ENCODE peak calls at places on chromosomes 3 and 15, in ten cellular contexts. One of them, this sample, is unnamed. For H3K4me1 and H3K9me3, the result is how much of the 10 kb centered on the place peaks cover.

GRCh38 chr15:32869814-32870213 is 152.0 kb downstream of the GREM1 start:
- DNase-seq in body of pancreas: no peak
- DNase-seq in fibroblast of lung: no peak
- DNase-seq in keratinocyte: no peak
- DNase-seq in esophagus squamous epithelium: no peak
- DNase-seq in Peyer's patch: no peak
- DNase-seq in tibial nerve: no peak
- DNase-seq in HepG2: no peak
- DNase-seq in H9: no peak
- DNase-seq in A549: no peak
- DNase-seq in this sample: no peak

GRCh38 chr15:98703291-98703690 is 55.0 kb downstream of the IGF1R start:
- DNase-seq in A549: no peak
- DNase-seq in fibroblast of lung: no peak
- DNase-seq in esophagus squamous epithelium: no peak
- DNase-seq in tibial nerve: no peak
- DNase-seq in body of pancreas: no peak
- DNase-seq in keratinocyte: no peak
- DNase-seq in HepG2: no peak
- DNase-seq in Peyer's patch: no peak
- DNase-seq in H9: no peak
- DNase-seq in this sample: no peak

GRCh38 chr15:90558182-90558581 is 28.5 kb downstream of the CRTC3 start:
- DNase-seq in Peyer's patch: peak
- DNase-seq in A549: no peak
- DNase-seq in fibroblast of lung: peak
- DNase-seq in esophagus squamous epithelium: no peak
- DNase-seq in body of pancreas: peak
- DNase-seq in H9: no peak
- DNase-seq in tibial nerve: peak
- DNase-seq in keratinocyte: no peak
- DNase-seq in HepG2: peak
- DNase-seq in this sample: peak

GRCh38 chr3:39752019-39752637 is 57.3 kb upstream of the MYRIP start:
- DNase-seq in fibroblast of lung: no peak
- DNase-seq in tibial nerve: no peak
- DNase-seq in A549: no peak
- DNase-seq in H9: no peak
- DNase-seq in HepG2: no peak
- DNase-seq in body of pancreas: peak
- DNase-seq in keratinocyte: no peak
- DNase-seq in esophagus squamous epithelium: no peak
- DNase-seq in Peyer's patch: no peak
- DNase-seq in this sample: peak

GRCh38 chr15:60062826-60063225 is 58.7 kb downstream of the FOXB1 start:
- DNase-seq in fibroblast of lung: peak
- DNase-seq in esophagus squamous epithelium: no peak
- DNase-seq in H9: no peak
- DNase-seq in A549: no peak
- DNase-seq in keratinocyte: no peak
- DNase-seq in tibial nerve: no peak
- DNase-seq in Peyer's patch: no peak
- DNase-seq in HepG2: no peak
- DNase-seq in body of pancreas: no peak
- DNase-seq in this sample: no peak

GRCh38 chr3:11522953-11523792 is 120.5 kb downstream of the VGLL4 start:
- DNase-seq in fibroblast of lung: no peak
- DNase-seq in Peyer's patch: no peak
- DNase-seq in tibial nerve: no peak
- DNase-seq in A549: no peak
- DNase-seq in H9: no peak
- DNase-seq in keratinocyte: no peak
- DNase-seq in body of pancreas: no peak
- DNase-seq in esophagus squamous epithelium: no peak
- DNase-seq in HepG2: no peak
- DNase-seq in this sample: no peak

GRCh38 chr15:90138071-90138833 is 36.0 kb upstream of the IDH2 start:
- DNase-seq in keratinocyte: no peak
- DNase-seq in body of pancreas: no peak
- DNase-seq in HepG2: no peak
- DNase-seq in tibial nerve: no peak
- DNase-seq in esophagus squamous epithelium: no peak
- DNase-seq in A549: no peak
- DNase-seq in H9: no peak
- DNase-seq in fibroblast of lung: no peak
- DNase-seq in Peyer's patch: no peak
- DNase-seq in this sample: no peak

GRCh38 chr15:36925671-36926421 is 174.5 kb downstream of the MEIS2 start:
- DNase-seq in tibial nerve: no peak
- DNase-seq in keratinocyte: no peak
- DNase-seq in Peyer's patch: no peak
- DNase-seq in fibroblast of lung: no peak
- DNase-seq in esophagus squamous epithelium: no peak
- DNase-seq in HepG2: no peak
- DNase-seq in H9: no peak
- DNase-seq in A549: no peak
- DNase-seq in body of pancreas: no peak
- DNase-seq in this sample: peak

GRCh38 chr3:86921981-86922680 is 68.8 kb downstream of the VGLL3 start:
- DNase-seq in esophagus squamous epithelium: no peak
- DNase-seq in H9: no peak
- DNase-seq in Peyer's patch: no peak
- DNase-seq in body of pancreas: no peak
- DNase-seq in keratinocyte: no peak
- DNase-seq in A549: no peak
- DNase-seq in tibial nerve: no peak
- DNase-seq in HepG2: no peak
- DNase-seq in fibroblast of lung: peak
- DNase-seq in this sample: no peak

GRCh38 chr15:66650433-66650832 is 51.6 kb upstream of the SMAD6 start:
- DNase-seq in body of pancreas: peak
- DNase-seq in H9: no peak
- DNase-seq in fibroblast of lung: peak
- DNase-seq in Peyer's patch: no peak
- DNase-seq in HepG2: peak
- DNase-seq in esophagus squamous epithelium: no peak
- DNase-seq in tibial nerve: peak
- DNase-seq in A549: no peak
- DNase-seq in keratinocyte: no peak
- DNase-seq in this sample: no peak

GRCh38 chr3:176376531-176376930 is 820.8 kb downstream of the TBL1XR1 start:
- DNase-seq in esophagus squamous epithelium: no peak
- DNase-seq in keratinocyte: no peak
- DNase-seq in body of pancreas: no peak
- DNase-seq in A549: no peak
- DNase-seq in Peyer's patch: no peak
- DNase-seq in fibroblast of lung: no peak
- DNase-seq in HepG2: no peak
- DNase-seq in H9: no peak
- DNase-seq in tibial nerve: no peak
- DNase-seq in this sample: no peak

GRCh38 chr15:91099616-91100560 is at the start of gene SV2B:
- DNase-seq in H9: peak
- DNase-seq in fibroblast of lung: peak
- DNase-seq in tibial nerve: peak
- DNase-seq in body of pancreas: peak
- DNase-seq in keratinocyte: no peak
- DNase-seq in esophagus squamous epithelium: no peak
- DNase-seq in A549: no peak
- DNase-seq in HepG2: no peak
- DNase-seq in Peyer's patch: no peak
- DNase-seq in this sample: peak

GRCh38 chr3:30135190-30135589 is 471.2 kb upstream of the TGFBR2 start:
- DNase-seq in A549: peak
- DNase-seq in tibial nerve: no peak
- DNase-seq in esophagus squamous epithelium: no peak
- DNase-seq in HepG2: no peak
- DNase-seq in Peyer's patch: no peak
- DNase-seq in H9: no peak
- DNase-seq in keratinocyte: no peak
- DNase-seq in fibroblast of lung: no peak
- DNase-seq in body of pancreas: no peak
- DNase-seq in this sample: no peak
- TF ChIP-seq CTCF in A549: peak
- TF ChIP-seq CTCF in tibial nerve: no peak
- TF ChIP-seq CTCF in esophagus squamous epithelium: no peak
- TF ChIP-seq CTCF in HepG2: peak
- TF ChIP-seq CTCF in Peyer's patch: no peak
- TF ChIP-seq CTCF in H9: peak
- TF ChIP-seq CTCF in keratinocyte: no peak
- TF ChIP-seq CTCF in fibroblast of lung: no peak
- TF ChIP-seq CTCF in body of pancreas: no peak
- TF ChIP-seq CTCF in this sample: no peak

GRCh38 chr3:60027335-60027734 is 977.5 kb upstream of the CFAP20DC start:
- DNase-seq in keratinocyte: no peak
- DNase-seq in body of pancreas: no peak
- DNase-seq in fibroblast of lung: no peak
- DNase-seq in tibial nerve: no peak
- DNase-seq in HepG2: no peak
- DNase-seq in A549: no peak
- DNase-seq in Peyer's patch: no peak
- DNase-seq in esophagus squamous epithelium: no peak
- DNase-seq in H9: no peak
- DNase-seq in this sample: no peak
- H3K4me1 ChIP-seq in keratinocyte: under half
- H3K4me1 ChIP-seq in body of pancreas: under half
- H3K4me1 ChIP-seq in fibroblast of lung: under half
- H3K4me1 ChIP-seq in tibial nerve: under half
- H3K4me1 ChIP-seq in HepG2: under half
- H3K4me1 ChIP-seq in A549: under half
- H3K4me1 ChIP-seq in Peyer's patch: under half
- H3K4me1 ChIP-seq in esophagus squamous epithelium: under half
- H3K4me1 ChIP-seq in H9: under half
- H3K4me1 ChIP-seq in this sample: under half

DNA sequence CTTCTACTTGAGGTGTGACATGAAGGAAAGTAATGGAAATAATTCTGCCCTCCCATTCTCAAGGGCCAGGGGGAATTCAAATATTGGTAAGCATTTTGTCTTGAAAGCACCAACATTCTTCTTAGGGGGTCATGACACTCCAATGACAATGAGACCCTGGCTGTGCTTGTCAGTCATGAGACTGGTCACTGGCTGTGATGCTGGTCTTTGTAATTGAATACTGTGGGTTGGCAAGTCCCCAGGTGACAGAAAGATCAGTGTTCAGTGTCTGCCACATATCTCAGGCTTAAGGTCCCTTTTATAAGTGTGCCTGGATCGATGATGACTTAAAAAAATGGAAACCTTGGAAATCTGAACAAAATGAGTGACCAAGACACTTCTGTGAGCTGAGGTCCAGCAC is 151.4 kb downstream of the SNRPN start:
- DNase-seq in keratinocyte: no peak
- DNase-seq in A549: no peak
- DNase-seq in Peyer's patch: no peak
- DNase-seq in H9: no peak
- DNase-seq in esophagus squamous epithelium: no peak
- DNase-seq in body of pancreas: no peak
- DNase-seq in HepG2: no peak
- DNase-seq in tibial nerve: no peak
- DNase-seq in fibroblast of lung: no peak
- DNase-seq in this sample: no peak
- H3K9me3 ChIP-seq in keratinocyte: under half
- H3K9me3 ChIP-seq in A549: under half
- H3K9me3 ChIP-seq in Peyer's patch: under half
- H3K9me3 ChIP-seq in H9: under half
- H3K9me3 ChIP-seq in esophagus squamous epithelium: half or more
- H3K9me3 ChIP-seq in body of pancreas: under half
- H3K9me3 ChIP-seq in HepG2: half or more
- H3K9me3 ChIP-seq in tibial nerve: under half
- H3K9me3 ChIP-seq in fibroblast of lung: under half
- H3K9me3 ChIP-seq in this sample: under half

GRCh38 chr3:52847241-52847640 is 12.4 kb upstream of the MUSTN1 start:
- DNase-seq in tibial nerve: no peak
- DNase-seq in esophagus squamous epithelium: no peak
- DNase-seq in body of pancreas: no peak
- DNase-seq in H9: no peak
- DNase-seq in Peyer's patch: peak
- DNase-seq in A549: no peak
- DNase-seq in keratinocyte: no peak
- DNase-seq in fibroblast of lung: no peak
- DNase-seq in HepG2: no peak
- DNase-seq in this sample: no peak

GRCh38 chr3:52845157-52845556 is 10.3 kb upstream of the MUSTN1 start:
- DNase-seq in HepG2: peak
- DNase-seq in Peyer's patch: no peak
- DNase-seq in tibial nerve: peak
- DNase-seq in esophagus squamous epithelium: no peak
- DNase-seq in A549: no peak
- DNase-seq in H9: no peak
- DNase-seq in keratinocyte: no peak
- DNase-seq in fibroblast of lung: peak
- DNase-seq in body of pancreas: peak
- DNase-seq in this sample: no peak

GRCh38 chr3:52846427-52846983 is 11.7 kb upstream of the MUSTN1 start:
- DNase-seq in body of pancreas: no peak
- DNase-seq in HepG2: no peak
- DNase-seq in keratinocyte: no peak
- DNase-seq in tibial nerve: no peak
- DNase-seq in A549: no peak
- DNase-seq in fibroblast of lung: no peak
- DNase-seq in Peyer's patch: no peak
- DNase-seq in H9: no peak
- DNase-seq in esophagus squamous epithelium: no peak
- DNase-seq in this sample: no peak

GRCh38 chr3:52844290-52844985 is 9.6 kb upstream of the MUSTN1 start:
- DNase-seq in body of pancreas: no peak
- DNase-seq in A549: no peak
- DNase-seq in keratinocyte: no peak
- DNase-seq in Peyer's patch: peak
- DNase-seq in fibroblast of lung: no peak
- DNase-seq in esophagus squamous epithelium: no peak
- DNase-seq in tibial nerve: no peak
- DNase-seq in H9: no peak
- DNase-seq in HepG2: peak
- DNase-seq in this sample: no peak

DNA sequence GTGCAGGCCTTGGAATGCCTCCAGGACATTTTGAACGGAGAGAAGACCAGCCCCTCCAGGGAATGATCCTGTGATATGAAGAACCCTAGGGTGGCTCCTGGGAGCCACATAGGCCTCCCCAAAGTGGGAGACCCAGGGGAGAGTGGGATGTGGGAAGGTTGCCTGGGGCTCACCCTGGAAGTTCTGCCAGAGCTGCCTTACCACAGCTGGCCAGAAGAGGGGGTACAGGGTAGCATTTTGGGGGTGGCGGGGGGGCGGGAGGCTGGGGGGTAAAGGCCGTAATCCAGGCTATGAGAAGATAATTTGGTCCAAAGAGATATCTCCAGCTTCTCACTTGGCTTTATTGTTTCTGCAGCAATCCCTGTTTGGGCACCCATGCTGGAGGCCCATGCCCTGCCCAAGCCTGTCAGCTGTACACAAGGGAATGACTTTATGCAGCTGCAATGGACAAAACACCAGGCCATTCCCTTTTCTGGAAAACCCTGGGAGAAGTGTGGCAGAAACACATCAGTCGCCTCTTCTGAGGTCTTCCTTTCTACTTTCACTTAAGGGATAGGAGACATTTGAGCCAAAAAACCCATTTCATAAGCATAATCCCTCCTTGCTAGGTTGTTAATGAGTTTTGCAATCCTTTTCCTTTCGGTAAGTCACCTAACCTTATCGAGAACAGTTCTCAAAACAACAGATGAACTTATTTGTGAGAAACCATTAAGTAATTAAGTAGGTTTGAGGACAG is 11.0 kb upstream of the MUSTN1 start:
- DNase-seq in fibroblast of lung: no peak
- DNase-seq in A549: peak
- DNase-seq in keratinocyte: no peak
- DNase-seq in Peyer's patch: peak
- DNase-seq in H9: no peak
- DNase-seq in HepG2: no peak
- DNase-seq in body of pancreas: no peak
- DNase-seq in esophagus squamous epithelium: no peak
- DNase-seq in tibial nerve: no peak
- DNase-seq in this sample: no peak
- TF ChIP-seq CTCF in fibroblast of lung: peak
- TF ChIP-seq CTCF in A549: no peak
- TF ChIP-seq CTCF in keratinocyte: peak
- TF ChIP-seq CTCF in Peyer's patch: no peak
- TF ChIP-seq CTCF in H9: peak
- TF ChIP-seq CTCF in HepG2: peak
- TF ChIP-seq CTCF in body of pancreas: peak
- TF ChIP-seq CTCF in esophagus squamous epithelium: peak
- TF ChIP-seq CTCF in tibial nerve: no peak
- TF ChIP-seq CTCF in this sample: peak